ENCODE peak calls at places on chromosomes 13 and 19, in seven cellular contexts. D is GM10248; L is ascending aorta; I is aorta; F is activated CD4-positive, alpha-beta T cell treated with anti-CD3 and anti-CD28 coated beads, Interleukin-2, amount 10 ng/mL, durations not matched to agents 7 days and 5 days; A is activated effector memory CD4-positive, alpha-beta T cell treated with anti-CD3 and anti-CD28 coated beads, Interleukin-2, amount 50 U/mL, for 16 hours; G is stimulated activated CD4-positive, alpha-beta T cell treated with anti-CD3 and anti-CD28 coated beads, Interleukin-12 subunit alpha, Interleukin-12 subunit beta, amount 100 ng/mL, for 24 hours. T is an unnamed sample.
A peak's percentile ranks its signal among the peaks of the same experiment; 100 is the strongest.

GRCh38 chr19:10964903-10965302 is 4.1 kb downstream of the SMARCA4 start:
- DNase-seq in D (no peak), L (no peak), I (no peak), F (no peak), A (no peak), G (no peak), T (no peak)

GRCh38 chr19:28437390-28438346 is 775.3 kb downstream of the UQCRFS1 start:
- DNase-seq in D (peak; percentile 0), L (no peak), I (no peak), F (no peak), A (no peak), G (no peak), T (no peak)

GRCh38 chr19:29519146-29519545 is 6.6 kb upstream of the VSTM2B start:
- DNase-seq in D (no peak), L (no peak), I (no peak), F (no peak), A (no peak), G (no peak), T (no peak)

GRCh38 chr13:98519976-98520375 is 56.9 kb downstream of the STK24 start:
- DNase-seq in D (no peak), L (no peak), I (no peak), F (no peak), A (no peak), G (no peak), T (no peak)

GRCh38 chr19:6528544-6529121 is 2.2 kb upstream of the TNFSF9 start:
- DNase-seq in D (peak; percentile 56), L (no peak), I (peak; percentile 84), F (no peak), A (no peak), G (no peak), T (no peak)

GRCh38 chr13:114200673-114201005 is 21.6 kb downstream of the CFAP97D2 start:
- DNase-seq in D (no peak), L (no peak), I (no peak), F (no peak), A (no peak), G (no peak), T (no peak)

GRCh38 chr13:36193151-36193855 is 21.1 kb downstream of the SOHLH2 start:
- DNase-seq in D (no peak), L (no peak), I (no peak), F (no peak), A (no peak), G (no peak), T (no peak)

GRCh38 chr13:107516517-107516916 is 698.8 kb downstream of the LIG4 start:
- DNase-seq in D (no peak), L (no peak), I (no peak), F (no peak), A (no peak), G (no peak), T (no peak)

GRCh38 chr19:16293133-16294085 is 31.2 kb upstream of the KLF2 start:
- DNase-seq in D (no peak), L (peak; percentile 39), I (peak; percentile 80), F (no peak), A (no peak), G (no peak), T (peak; percentile 56)

GRCh38 chr19:44747739-44748425 is 626 bp upstream of the BCL3 start:
- DNase-seq in D (no peak), L (no peak), I (peak; percentile 88), F (no peak), A (peak; percentile 76), G (no peak), T (no peak)

GRCh38 chr19:42150940-42151339 is 18.7 kb upstream of the POU2F2 start:
- DNase-seq in D (no peak), L (no peak), I (no peak), F (no peak), A (no peak), G (no peak), T (no peak)

GRCh38 chr13:46388846-46389245 is 1.8 kb upstream of the RUBCNL start:
- DNase-seq in D (no peak), L (no peak), I (no peak), F (no peak), A (no peak), G (no peak), T (no peak)

GRCh38 chr19:7550987-7551761 is 15.7 kb downstream of the PNPLA6 start:
- DNase-seq in D (peak; percentile 56), L (no peak), I (peak; percentile 65), F (peak; percentile 56), A (peak; percentile 69), G (peak; percentile 16), T (no peak)

GRCh38 chr13:109784590-109785140 is 1.7 kb downstream of the IRS2 start:
- DNase-seq in D (no peak), L (no peak), I (peak; percentile 90), F (peak; percentile 63), A (peak; percentile 90), G (peak; percentile 57), T (no peak)

GRCh38 chr13:113528798-113529180 is 38.3 kb upstream of the DCUN1D2 start:
- DNase-seq in D (no peak), L (no peak), I (no peak), F (no peak), A (no peak), G (no peak), T (no peak)

GRCh38 chr13:25733696-25734435 is 317.9 kb downstream of the SHISA2 start:
- DNase-seq in D (no peak), L (no peak), I (no peak), F (no peak), A (no peak), G (no peak), T (no peak)

GRCh38 chr13:112052213-112052612 is 14.7 kb upstream of the SOX1 start:
- DNase-seq in D (no peak), L (no peak), I (no peak), F (no peak), A (no peak), G (no peak), T (no peak)

GRCh38 chr13:29021717-29022116 is 201.6 kb downstream of the MTUS2 start:
- DNase-seq in D (no peak), L (no peak), I (no peak), F (no peak), A (no peak), G (no peak), T (no peak)

GRCh38 chr19:55958356-55958755 is 10.7 kb downstream of the NLRP8 start:
- DNase-seq in D (no peak), L (no peak), I (no peak), F (no peak), A (no peak), G (no peak), T (no peak)

GRCh38 chr19:29019403-29019802 is 193.5 kb downstream of the UQCRFS1 start:
- DNase-seq in D (no peak), L (no peak), I (no peak), F (no peak), A (no peak), G (no peak), T (no peak)

T was measured in pulmonary artery endothelial cell.